ENCODE peak calls at places on chromosomes 11 and 22, in four cellular contexts. One of them, this sample, is unnamed.

GRCh38 chr22:30348837-30349236 is 7.9 kb downstream of the SF3A1 start:
- DNase-seq in endothelial cell: no peak
- DNase-seq in GM04504: peak; percentile 55
- DNase-seq in colonic mucosa: no peak
- DNase-seq in this sample: no peak

GRCh38 chr22:38865201-38866023 is 6.6 kb downstream of the CBX6 start:
- DNase-seq in endothelial cell: no peak
- DNase-seq in GM04504: no peak
- DNase-seq in colonic mucosa: no peak
- DNase-seq in this sample: no peak

GRCh38 chr11:57777969-57778317 is 16.3 kb downstream of the CTNND1 start:
- DNase-seq in endothelial cell: no peak
- DNase-seq in GM04504: no peak
- DNase-seq in colonic mucosa: peak; percentile 87
- DNase-seq in this sample: no peak

GRCh38 chr11:86940122-86940777 is 14.9 kb downstream of the FZD4 start:
- DNase-seq in endothelial cell: peak; percentile 16
- DNase-seq in GM04504: no peak
- DNase-seq in colonic mucosa: no peak
- DNase-seq in this sample: no peak

GRCh38 chr22:17952273-17952801 is 72.0 kb downstream of the MICAL3 start:
- DNase-seq in endothelial cell: no peak
- DNase-seq in GM04504: no peak
- DNase-seq in colonic mucosa: peak; percentile 74
- DNase-seq in this sample: no peak

GRCh38 chr22:39808087-39808486 is 85.5 kb downstream of the ENTHD1 start:
- DNase-seq in endothelial cell: no peak
- DNase-seq in GM04504: no peak
- DNase-seq in colonic mucosa: peak; percentile 56
- DNase-seq in this sample: no peak

GRCh38 chr11:86228967-86229330 is 15.6 kb upstream of the EED start:
- DNase-seq in endothelial cell: no peak
- DNase-seq in GM04504: no peak
- DNase-seq in colonic mucosa: no peak
- DNase-seq in this sample: no peak

GRCh38 chr11:70948855-70949551 is 303.4 kb downstream of the SHANK2 start:
- DNase-seq in endothelial cell: no peak
- DNase-seq in GM04504: no peak
- DNase-seq in colonic mucosa: no peak
- DNase-seq in this sample: no peak

GRCh38 chr11:107496011-107496410 is 38.4 kb upstream of the CWF19L2 start:
- DNase-seq in endothelial cell: no peak
- DNase-seq in GM04504: peak; percentile 56
- DNase-seq in colonic mucosa: no peak
- DNase-seq in this sample: no peak

GRCh38 chr22:40377931-40378330 is 7.5 kb downstream of the SGSM3 start:
- DNase-seq in endothelial cell: no peak
- DNase-seq in GM04504: no peak
- DNase-seq in colonic mucosa: no peak
- DNase-seq in this sample: no peak

GRCh38 chr11:119800171-119800570 is 71.2 kb upstream of the NECTIN1 start:
- DNase-seq in endothelial cell: no peak
- DNase-seq in GM04504: no peak
- DNase-seq in colonic mucosa: no peak
- DNase-seq in this sample: no peak

GRCh38 chr11:10287766-10288165 is 6.3 kb downstream of the SBF2 start:
- DNase-seq in endothelial cell: no peak
- DNase-seq in GM04504: no peak
- DNase-seq in colonic mucosa: no peak
- DNase-seq in this sample: no peak

GRCh38 chr11:72239849-72240460 is 4.0 kb downstream of the PHOX2A start:
- DNase-seq in endothelial cell: peak; percentile 38
- DNase-seq in GM04504: no peak
- DNase-seq in colonic mucosa: peak; percentile 67
- DNase-seq in this sample: no peak

GRCh38 chr22:47535681-47536080 is 773.2 kb downstream of the TBC1D22A start:
- DNase-seq in endothelial cell: no peak
- DNase-seq in GM04504: no peak
- DNase-seq in colonic mucosa: no peak
- DNase-seq in this sample: no peak

GRCh38 chr22:35761037-35761436 is 43.4 kb downstream of the APOL5 start:
- DNase-seq in endothelial cell: no peak
- DNase-seq in GM04504: no peak
- DNase-seq in colonic mucosa: no peak
- DNase-seq in this sample: no peak

GRCh38 chr11:58600510-58600909 is 21.6 kb downstream of the ZFP91 start:
- DNase-seq in endothelial cell: no peak
- DNase-seq in GM04504: no peak
- DNase-seq in colonic mucosa: no peak
- DNase-seq in this sample: no peak